ENCODE peak calls at places on chromosome 3, in ten cellular contexts. Y is MG63; K is stimulated activated CD4-positive, alpha-beta T cell treated with anti-CD3 and anti-CD28 coated beads, Interleukin-4, amount 100 ng/mL, for 1 hour; E is activated naive CD4-positive, alpha-beta T cell; B is osteocyte; A is nephron progenitor cell; D is mucosa of gallbladder; O is HS-5; M is hypothalamus; W is occipital lobe. I is an unnamed sample.

GRCh38 chr3:194306109-194306686 is 44.9 kb downstream of the CPN2 start:
- DNase-seq in K (peak), Y (no peak), M (no peak), A (peak), O (no peak), W (no peak), E (no peak), D (no peak), B (no peak), I (no peak)

GRCh38 chr3:186514296-186515002 is 29.7 kb downstream of the CRYGS start:
- DNase-seq in K (no peak), E (no peak), Y (no peak), B (no peak), D (no peak), A (no peak), W (no peak), O (no peak), M (no peak), I (no peak)

GRCh38 chr3:86655096-86655495 is 335.9 kb downstream of the VGLL3 start:
- DNase-seq in E (no peak), M (no peak), D (no peak), A (no peak), W (no peak), K (no peak), B (no peak), Y (no peak), O (no peak), I (no peak)

GRCh38 chr3:167228135-167228534 is 152.0 kb downstream of the ZBBX start:
- DNase-seq in E (no peak), Y (peak), D (no peak), M (no peak), K (no peak), B (no peak), O (peak), A (no peak), W (no peak), I (no peak)

GRCh38 chr3:16490062-16490641 is 23.3 kb downstream of the RFTN1 start:
- DNase-seq in E (no peak), O (no peak), B (no peak), A (no peak), K (no peak), D (no peak), M (no peak), W (no peak), Y (no peak), I (no peak)

GRCh38 chr3:163490119-163490518 is 1588.2 kb downstream of the SI start:
- DNase-seq in M (no peak), Y (peak), K (no peak), W (no peak), A (peak), E (no peak), O (peak), B (no peak), D (peak), I (no peak)

GRCh38 chr3:139715736-139716135 is 38.0 kb upstream of the NMNAT3 start:
- DNase-seq in O (no peak), K (no peak), E (no peak), W (no peak), B (no peak), Y (no peak), A (no peak), D (no peak), M (no peak), I (no peak)

GRCh38 chr3:47385007-47385406 is 4.2 kb downstream of the PTPN23 start:
- DNase-seq in O (no peak), B (no peak), Y (no peak), D (no peak), A (no peak), E (no peak), K (no peak), W (no peak), M (no peak), I (no peak)

GRCh38 chr3:153285194-153285641 is 123.2 kb downstream of the RAP2B start:
- DNase-seq in B (no peak), O (no peak), E (no peak), M (no peak), D (no peak), K (no peak), A (no peak), W (no peak), Y (peak), I (no peak)

GRCh38 chr3:23877324-23877980 is 39.3 kb downstream of the NKIRAS1 start:
- DNase-seq in D (no peak), W (no peak), K (no peak), E (no peak), A (no peak), O (peak), B (no peak), Y (peak), M (no peak), I (no peak)

GRCh38 chr3:177427096-177427495 is 229.8 kb upstream of the TBL1XR1 start:
- DNase-seq in B (no peak), A (no peak), M (no peak), O (no peak), Y (no peak), D (no peak), K (peak), E (no peak), W (no peak), I (no peak)

GRCh38 chr3:71262368-71263265 is 320.9 kb downstream of the FOXP1 start:
- DNase-seq in M (no peak), Y (no peak), D (no peak), W (no peak), A (no peak), E (no peak), O (no peak), K (no peak), B (no peak), I (no peak)

GRCh38 chr3:72888546-72889309 is 882 bp downstream of the GXYLT2 start:
- DNase-seq in Y (no peak), D (no peak), K (no peak), A (peak), E (no peak), O (no peak), M (no peak), W (no peak), B (no peak), I (no peak)

GRCh38 chr3:52162250-52162872 is 8.1 kb upstream of the POC1A start:
- DNase-seq in O (no peak), B (no peak), W (no peak), K (no peak), Y (no peak), E (no peak), M (no peak), D (no peak), A (no peak), I (peak)

GRCh38 chr3:163056874-163057497 is 1560.4 kb downstream of the OTOL1 start:
- DNase-seq in A (peak), B (no peak), E (no peak), D (peak), O (peak), Y (peak), M (peak), W (no peak), K (no peak), I (no peak)

GRCh38 chr3:160478338-160478737 is 28.8 kb upstream of the TRIM59 start:
- DNase-seq in O (no peak), E (no peak), B (no peak), M (no peak), D (no peak), A (no peak), Y (no peak), K (no peak), W (no peak), I (no peak)

GRCh38 chr3:156553705-156554356 is 1.1 kb downstream of the SSR3 start:
- DNase-seq in A (no peak), O (no peak), E (no peak), K (no peak), B (no peak), D (no peak), Y (peak), M (no peak), W (no peak), I (no peak)

GRCh38 chr3:139288266-139288821 is 55.5 kb upstream of the MRPS22 start:
- DNase-seq in A (no peak), K (no peak), B (no peak), Y (peak), M (no peak), D (no peak), W (no peak), E (no peak), O (no peak), I (no peak)

GRCh38 chr3:103052236-103052830 is 617.5 kb downstream of the ZPLD1 start:
- DNase-seq in A (no peak), M (peak), Y (peak), K (no peak), D (peak), B (no peak), O (peak), E (no peak), W (no peak), I (no peak)

GRCh38 chr3:50817756-50818518 is 143.2 kb downstream of the DOCK3 start:
- DNase-seq in B (no peak), O (no peak), M (no peak), Y (no peak), W (no peak), D (no peak), E (no peak), K (no peak), A (no peak), I (no peak)

GRCh38 chr3:126511291-126511690 is 6.3 kb downstream of the UROC1 start:
- DNase-seq in A (no peak), B (no peak), O (no peak), D (no peak), W (no peak), M (no peak), K (no peak), Y (no peak), E (no peak), I (no peak)

GRCh38 chr3:33440578-33441321 is 545 bp upstream of the UBP1 start:
- DNase-seq in W (peak), E (peak), M (peak), K (no peak), B (peak), O (peak), A (peak), D (peak), Y (peak), I (peak)

I was measured in vagina.